ENCODE peak calls at places on chromosomes 1 and 21, in seven cellular contexts. O is ovary; X is HepG2; Y is CD8-positive, alpha-beta memory T cell; U is psoas muscle; I is trophoblast cell; H is Karpas-422. A is an unnamed sample. For H3K27me3, the result is how much of the 10 kb centered on the place peaks cover.

GRCh38 chr1:62912028-62912638 is 128.2 kb downstream of the ATG4C start:
- DNase-seq in U (no peak), Y (no peak), I (no peak), O (no peak), X (peak), H (peak), A (peak)

GRCh38 chr1:110449661-110450651 is 993 bp upstream of the PROK1 start:
- DNase-seq in I (no peak), Y (no peak), H (no peak), X (no peak), U (no peak), O (no peak), A (no peak)

GRCh38 chr1:156898151-156898550 is 4.6 kb downstream of the PEAR1 start:
- DNase-seq in H (no peak), X (peak), U (peak), Y (no peak), I (no peak), O (peak), A (peak)

GRCh38 chr1:97396463-97396862 is 524.4 kb downstream of the DPYD start:
- DNase-seq in I (no peak), H (no peak), Y (no peak), X (no peak), O (no peak), U (no peak), A (no peak)

GRCh38 chr1:235513495-235514366 is 9.5 kb upstream of the B3GALNT2 start:
- DNase-seq in I (peak), Y (peak), X (peak), U (no peak), H (peak), O (no peak), A (peak)

GRCh38 chr21:45554477-45555175 is 12.4 kb upstream of the SLC19A1 start:
- DNase-seq in X (peak), H (peak), U (peak), O (peak), Y (peak), I (peak), A (peak)

GRCh38 chr1:234929369-234929768 is 199.3 kb downstream of the TOMM20 start:
- DNase-seq in U (no peak), I (no peak), Y (no peak), O (no peak), X (no peak), H (no peak), A (no peak)

GRCh38 chr21:33123396-33124120 is 53.6 kb downstream of the OLIG1 start:
- DNase-seq in X (peak), Y (no peak), H (no peak), U (no peak), O (no peak), I (no peak), A (no peak)

GRCh38 chr1:204619721-204620120 is 65.8 kb downstream of the LRRN2 start:
- DNase-seq in H (peak), U (no peak), O (no peak), I (no peak), Y (no peak), X (no peak), A (no peak)

GRCh38 chr21:29443398-29444010 is 144.8 kb downstream of the BACH1 start:
- DNase-seq in O (no peak), U (no peak), I (no peak), Y (no peak), H (no peak), X (no peak), A (no peak)

DNA sequence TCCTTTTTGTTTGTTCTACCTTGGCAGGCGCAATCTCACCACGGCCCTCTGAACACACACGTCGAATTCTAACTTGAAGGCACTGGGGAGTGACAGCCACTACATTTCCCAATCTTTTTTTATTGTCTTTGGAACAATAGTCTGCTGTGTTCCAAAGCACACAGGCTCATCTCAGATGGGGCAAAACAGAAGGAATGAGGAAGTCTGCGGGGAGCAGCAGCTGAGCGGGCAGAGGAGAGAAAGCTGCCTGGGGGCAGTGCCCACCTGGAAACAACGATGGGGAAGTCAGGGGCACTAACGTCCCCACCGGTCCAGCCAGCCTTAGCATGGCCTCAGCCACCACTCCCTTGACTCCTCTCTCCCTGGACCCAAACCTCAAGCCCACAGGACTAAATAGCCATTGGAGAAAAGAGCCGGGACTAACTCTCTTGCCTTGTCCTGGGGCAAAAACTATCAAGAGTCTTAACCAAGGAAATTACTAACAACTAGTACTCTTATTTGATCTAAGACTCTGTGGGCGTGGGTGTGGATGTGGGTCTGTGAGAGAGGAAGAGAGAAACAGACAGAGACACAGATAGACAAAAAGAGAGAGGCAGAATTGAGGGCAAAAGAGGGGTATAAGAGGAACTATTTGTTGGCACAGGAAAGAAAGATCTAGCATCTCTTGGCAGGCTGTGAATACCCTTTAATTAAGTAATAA is 34.2 kb downstream of the SYF2 start:
- DNase-seq in I (no peak), U (no peak), Y (no peak), O (no peak), X (peak), H (no peak), A (no peak)
- H3K27me3 ChIP-seq in I (under half), U (under half), Y (under half), O (under half), X (under half), H (under half), A (under half)

GRCh38 chr1:67582625-67583461 is 102.2 kb upstream of the GADD45A start:
- DNase-seq in X (no peak), O (peak), H (no peak), Y (no peak), I (no peak), U (no peak), A (peak)
- H3K27me3 ChIP-seq in X (under half), O (under half), H (under half), Y (under half), I (under half), U (under half), A (under half)

DNA sequence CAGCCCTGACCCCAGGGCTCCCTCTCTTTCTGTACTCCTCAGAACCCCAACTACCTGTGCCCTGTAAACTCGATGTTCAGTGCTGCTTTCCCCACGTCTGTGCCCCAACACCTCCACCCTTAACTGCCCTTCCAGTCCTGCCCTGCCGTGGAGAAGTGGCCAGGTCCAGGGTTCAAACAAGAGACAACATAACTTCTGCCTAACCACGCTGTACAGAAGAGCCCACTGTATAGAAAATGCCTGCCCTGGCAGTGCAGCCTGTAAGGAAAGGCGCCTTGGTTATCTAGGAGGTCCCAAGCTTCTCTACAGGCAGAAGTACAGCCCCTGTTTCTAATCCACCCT is 3.4 kb downstream of the DMRTA2 start:
- DNase-seq in U (no peak), Y (no peak), O (no peak), H (no peak), I (no peak), X (no peak), A (no peak)
- H3K27me3 ChIP-seq in U (half or more), Y (under half), O (under half), H (under half), I (half or more), X (half or more), A (half or more)

GRCh38 chr1:116254001-116254400 is 119.0 kb upstream of the ATP1A1 start:
- DNase-seq in O (no peak), U (no peak), H (no peak), I (no peak), Y (no peak), X (no peak), A (no peak)
- H3K27me3 ChIP-seq in O (under half), U (under half), H (under half), I (under half), Y (under half), X (under half), A (under half)

GRCh38 chr1:5238351-5239123 is 584.1 kb downstream of the AJAP1 start:
- DNase-seq in U (no peak), H (no peak), Y (no peak), O (no peak), I (no peak), X (no peak), A (no peak)

GRCh38 chr1:5245348-5245747 is 590.9 kb downstream of the AJAP1 start:
- DNase-seq in U (no peak), O (no peak), Y (no peak), X (no peak), I (no peak), H (no peak), A (no peak)

GRCh38 chr1:5239911-5240310 is 585.5 kb downstream of the AJAP1 start:
- DNase-seq in H (no peak), U (no peak), X (no peak), O (no peak), Y (no peak), I (no peak), A (no peak)

GRCh38 chr1:5244631-5245285 is 590.3 kb downstream of the AJAP1 start:
- DNase-seq in X (no peak), Y (no peak), U (no peak), H (no peak), O (no peak), I (no peak), A (no peak)

DNA sequence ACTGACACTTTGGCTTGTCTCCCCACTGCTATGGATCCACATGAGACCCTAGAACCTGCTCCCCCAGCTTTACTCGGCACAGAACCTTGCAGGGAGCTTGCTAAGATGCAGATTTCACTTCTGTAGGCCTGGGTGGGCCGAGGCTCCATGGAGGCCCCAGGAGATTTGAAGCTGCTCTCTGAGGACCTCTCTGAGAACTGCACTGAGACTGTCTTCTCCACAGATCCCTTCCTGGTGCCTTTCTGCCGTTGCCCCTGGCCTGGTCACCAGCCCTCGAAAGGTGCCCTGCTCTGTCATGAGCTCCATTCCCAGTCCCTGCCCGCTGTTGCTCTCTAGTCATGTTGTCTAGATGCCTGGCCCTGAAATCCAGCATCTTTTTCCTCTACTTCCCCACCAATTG is 588.4 kb downstream of the AJAP1 start:
- DNase-seq in X (no peak), O (no peak), H (no peak), U (no peak), I (no peak), Y (no peak), A (no peak)
- H3K27me3 ChIP-seq in X (under half), O (under half), H (under half), U (under half), I (under half), Y (under half), A (under half)

GRCh38 chr1:46471885-46472502 is 17.6 kb upstream of the DMBX1 start:
- DNase-seq in H (no peak), Y (no peak), O (no peak), I (no peak), X (no peak), U (no peak), A (no peak)

GRCh38 chr1:46467183-46467504 is 22.5 kb upstream of the DMBX1 start:
- DNase-seq in X (no peak), Y (no peak), O (no peak), H (no peak), I (no peak), U (no peak), A (no peak)

GRCh38 chr1:46472503-46473181 is 17.0 kb upstream of the DMBX1 start:
- DNase-seq in H (peak), Y (no peak), X (no peak), I (no peak), O (no peak), U (no peak), A (no peak)

GRCh38 chr1:46466477-46467182 is 23.0 kb upstream of the DMBX1 start:
- DNase-seq in I (no peak), Y (no peak), X (no peak), H (no peak), O (no peak), U (peak), A (no peak)

GRCh38 chr1:46469846-46470245 is 19.8 kb upstream of the DMBX1 start:
- DNase-seq in O (no peak), U (no peak), X (no peak), I (no peak), H (no peak), Y (no peak), A (no peak)
- H3K27me3 ChIP-seq in O (under half), U (under half), X (half or more), I (under half), H (under half), Y (under half), A (under half)

GRCh38 chr1:214290399-214291037 is 9.6 kb downstream of the SMYD2 start:
- DNase-seq in O (no peak), I (no peak), X (no peak), U (no peak), H (no peak), Y (no peak), A (no peak)
- H3K27me3 ChIP-seq in O (under half), I (under half), X (under half), U (under half), H (under half), Y (under half), A (under half)

DNA sequence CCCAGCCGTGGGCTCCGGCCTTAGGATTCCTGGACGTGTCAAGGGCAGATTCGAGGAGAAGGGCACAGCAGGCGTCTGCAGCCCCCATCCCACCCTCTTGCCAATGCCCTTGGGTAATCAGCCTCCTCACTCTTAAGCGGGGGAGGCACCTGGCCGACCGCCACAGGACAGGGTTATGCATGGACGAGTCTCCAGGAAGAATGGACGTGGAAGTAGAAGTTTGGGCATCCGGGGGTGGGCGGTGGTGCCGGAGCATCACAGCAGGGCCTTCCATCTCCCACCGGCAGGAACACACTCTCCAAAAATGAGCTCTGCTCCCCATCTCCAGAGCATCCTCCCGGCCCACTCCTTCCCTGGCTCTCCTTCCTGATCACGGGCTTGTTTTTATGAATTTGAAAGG is 233.5 kb upstream of the C1orf174 start:
- DNase-seq in Y (no peak), X (no peak), O (no peak), H (no peak), U (no peak), I (no peak), A (no peak)
- H3K27me3 ChIP-seq in Y (under half), X (under half), O (under half), H (under half), U (under half), I (under half), A (under half)

GRCh38 chr1:90719321-90720136 is 2.4 kb upstream of the BARHL2 start:
- DNase-seq in I (no peak), O (no peak), H (no peak), X (no peak), Y (no peak), U (no peak), A (no peak)

GRCh38 chr1:90720137-90720636 is 3.1 kb upstream of the BARHL2 start:
- DNase-seq in Y (no peak), X (no peak), O (no peak), I (no peak), H (no peak), U (no peak), A (no peak)

GRCh38 chr1:90717356-90717664 is 208 bp upstream of the BARHL2 start:
- DNase-seq in I (no peak), U (no peak), H (peak), O (no peak), Y (no peak), X (no peak), A (no peak)

GRCh38 chr1:90717665-90718410 is 736 bp upstream of the BARHL2 start:
- DNase-seq in X (no peak), I (no peak), U (no peak), Y (no peak), O (no peak), H (no peak), A (peak)

DNA sequence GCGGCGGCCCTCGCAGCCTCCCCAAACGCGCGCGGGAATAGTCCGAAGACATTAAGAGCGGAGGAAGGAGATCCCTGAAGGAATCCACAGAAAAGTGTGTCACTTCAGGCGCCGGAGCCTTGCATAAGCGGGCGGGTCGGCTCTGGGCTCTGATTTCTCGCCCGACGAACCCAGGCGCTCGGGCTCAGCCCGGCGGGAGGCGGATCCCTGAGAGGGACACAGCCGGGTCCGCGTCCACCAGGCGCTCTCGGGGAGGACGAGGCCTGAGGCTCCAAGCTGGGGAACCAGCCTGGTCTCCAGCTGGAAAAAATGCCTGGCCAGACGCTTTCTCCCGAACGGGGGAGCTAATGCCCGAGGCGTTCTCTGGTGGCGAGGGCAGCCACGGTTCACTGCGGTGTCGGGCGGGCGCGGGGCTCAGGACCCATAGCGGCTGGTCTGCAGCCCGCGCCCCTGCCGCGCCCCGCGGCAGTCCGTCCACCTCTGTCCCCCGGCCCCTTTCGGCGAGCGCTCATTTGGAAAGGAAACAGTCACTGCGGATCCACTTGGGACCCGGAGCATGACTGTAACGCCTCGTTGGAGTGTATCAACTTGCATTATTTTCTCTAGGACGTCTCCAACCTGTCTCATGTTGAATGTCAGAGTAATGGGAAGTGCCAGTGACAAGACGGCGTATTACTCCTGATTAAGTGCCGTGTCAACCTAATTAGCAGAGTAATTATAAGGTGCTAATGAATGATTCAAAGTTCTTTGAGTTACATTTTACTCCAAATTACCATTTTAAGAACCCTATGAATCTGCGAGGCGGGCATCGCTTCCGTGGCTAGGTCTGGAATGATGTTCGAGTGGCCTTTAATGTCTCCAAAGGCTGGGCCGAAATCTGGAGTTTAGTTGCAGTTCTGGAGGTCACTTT is 1.6 kb upstream of the BARHL2 start:
- DNase-seq in X (no peak), I (no peak), O (no peak), Y (no peak), H (no peak), U (no peak), A (no peak)
- H3K27me3 ChIP-seq in X (under half), I (half or more), O (under half), Y (half or more), H (under half), U (half or more), A (half or more)

GRCh38 chr1:220527279-220528048 is 472 bp upstream of the MARK1 start:
- DNase-seq in H (no peak), O (no peak), Y (no peak), X (no peak), I (no peak), U (peak), A (peak)

GRCh38 chr1:220528049-220528678 is at the start of gene MARK1:
- DNase-seq in U (peak), O (peak), H (peak), I (peak), X (no peak), Y (no peak), A (peak)

GRCh38 chr1:220526294-220526693 is 1.6 kb upstream of the MARK1 start:
- DNase-seq in O (no peak), U (no peak), I (no peak), H (no peak), X (peak), Y (no peak), A (peak)

GRCh38 chr1:220529530-220529920 is 1.6 kb downstream of the MARK1 start:
- DNase-seq in H (no peak), U (no peak), I (no peak), O (no peak), X (no peak), Y (no peak), A (no peak)

DNA sequence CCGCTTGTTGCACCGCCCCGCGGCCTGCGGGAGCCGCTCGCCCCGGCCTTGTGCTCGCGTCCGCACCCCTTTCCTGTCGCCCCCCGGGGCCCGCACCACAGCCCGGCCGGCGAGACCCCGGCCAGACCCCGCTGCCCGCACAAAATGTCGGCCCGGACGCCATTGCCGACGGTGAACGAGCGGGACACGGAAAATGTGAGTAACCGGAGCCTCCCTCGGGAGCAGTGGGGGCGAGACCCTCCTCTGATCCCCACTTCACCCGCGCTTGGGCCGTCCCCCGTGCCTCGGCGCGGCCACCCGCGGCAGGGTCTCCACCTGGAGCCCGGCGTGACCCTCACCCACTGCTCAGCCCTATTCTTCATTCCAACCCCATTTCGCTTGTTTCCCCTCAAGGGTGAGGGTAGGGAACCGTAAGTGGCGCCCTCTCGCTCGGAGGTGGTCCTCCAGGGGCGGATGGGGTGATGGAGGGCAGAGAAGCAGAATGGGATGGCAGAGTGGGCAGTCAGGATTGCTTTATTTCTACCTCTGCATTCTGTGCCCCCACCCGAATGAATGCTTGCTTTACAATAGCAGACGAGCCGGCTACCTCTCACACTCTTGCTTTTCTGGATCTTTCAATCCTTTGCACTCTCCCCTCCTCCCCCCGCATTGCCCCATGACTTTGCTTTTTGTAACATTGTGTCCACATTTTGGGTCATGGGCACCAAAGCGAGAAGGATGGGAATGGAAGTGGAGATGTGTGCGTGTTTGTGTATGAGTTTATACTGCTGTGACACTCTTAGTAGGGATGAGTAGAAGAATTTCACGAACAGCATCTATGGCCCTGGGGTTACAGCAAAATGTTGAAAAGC is 968 bp downstream of the MARK1 start:
- DNase-seq in X (no peak), O (no peak), I (no peak), H (no peak), Y (no peak), U (no peak), A (peak)
- H3K27me3 ChIP-seq in X (under half), O (under half), I (under half), H (under half), Y (under half), U (under half), A (under half)

A was measured in cardiac muscle cell.